ENCODE peak calls at places on chromosomes 5 and 9, in four cellular contexts. V is PC-9, E is fibroblast of villous mesenchyme, H is stomach. G is an unnamed sample.

GRCh38 chr5:56305001-56305400 is 71.9 kb upstream of the ANKRD55 start:
- DNase-seq in V (no peak), E (no peak), H (no peak), G (no peak)

GRCh38 chr9:97891736-97892135 is 30.6 kb downstream of the TRMO start:
- DNase-seq in V (no peak), E (no peak), H (no peak), G (no peak)

GRCh38 chr9:18881740-18882139 is 151.3 kb downstream of the SAXO1 start:
- DNase-seq in V (no peak), E (no peak), H (no peak), G (no peak)

GRCh38 chr5:122283592-122283991 is 28.4 kb upstream of the SNCAIP start:
- DNase-seq in V (no peak), E (no peak), H (no peak), G (no peak)

GRCh38 chr9:14561929-14562386 is 131.3 kb downstream of the ZDHHC21 start:
- DNase-seq in V (no peak), E (no peak), H (no peak), G (peak; percentile 73)

GRCh38 chr5:137703565-137703964 is 32.3 kb downstream of the KLHL3 start:
- DNase-seq in V (no peak), E (no peak), H (no peak), G (no peak)

GRCh38 chr5:148393390-148393741 is 9.6 kb downstream of the FBXO38 start:
- DNase-seq in V (no peak), E (no peak), H (no peak), G (no peak)

GRCh38 chr9:136722969-136723356 is 10.6 kb downstream of the DIPK1B start:
- DNase-seq in V (no peak), E (no peak), H (no peak), G (no peak)

GRCh38 chr5:54227109-54227508 is 83.3 kb downstream of the ARL15 start:
- DNase-seq in V (no peak), E (no peak), H (no peak), G (no peak)

GRCh38 chr9:31188496-31188895 is 1195.9 kb upstream of the ACO1 start:
- DNase-seq in V (no peak), E (no peak), H (no peak), G (no peak)

GRCh38 chr5:163917741-163918140 is 412.3 kb downstream of the MAT2B start:
- DNase-seq in V (no peak), E (peak; percentile 38), H (no peak), G (no peak)

GRCh38 chr5:87099246-87099914 is 168.3 kb upstream of the RASA1 start:
- DNase-seq in V (peak; percentile 23), E (no peak), H (no peak), G (no peak)

GRCh38 chr5:55997742-55998351 is 3.1 kb upstream of the IL6ST start:
- DNase-seq in V (no peak), E (peak; percentile 64), H (no peak), G (no peak)

GRCh38 chr9:15377625-15378252 is 44.9 kb upstream of the SNAPC3 start:
- DNase-seq in V (no peak), E (peak; percentile 28), H (no peak), G (no peak)

GRCh38 chr5:142072488-142072887 is 36.1 kb upstream of the NDFIP1 start:
- DNase-seq in V (no peak), E (no peak), H (no peak), G (no peak)

GRCh38 chr5:83209963-83210362 is 132.6 kb downstream of the XRCC4 start:
- DNase-seq in V (no peak), E (no peak), H (no peak), G (no peak)

GRCh38 chr5:100479079-100479688 is 56.0 kb upstream of the FAM174A start:
- DNase-seq in V (no peak), E (peak; percentile 6), H (no peak), G (peak; percentile 46)
- TF ChIP-seq CTCF in V (peak; percentile 64), E (peak; percentile 52), H (no peak), G (peak; percentile 65)

DNA sequence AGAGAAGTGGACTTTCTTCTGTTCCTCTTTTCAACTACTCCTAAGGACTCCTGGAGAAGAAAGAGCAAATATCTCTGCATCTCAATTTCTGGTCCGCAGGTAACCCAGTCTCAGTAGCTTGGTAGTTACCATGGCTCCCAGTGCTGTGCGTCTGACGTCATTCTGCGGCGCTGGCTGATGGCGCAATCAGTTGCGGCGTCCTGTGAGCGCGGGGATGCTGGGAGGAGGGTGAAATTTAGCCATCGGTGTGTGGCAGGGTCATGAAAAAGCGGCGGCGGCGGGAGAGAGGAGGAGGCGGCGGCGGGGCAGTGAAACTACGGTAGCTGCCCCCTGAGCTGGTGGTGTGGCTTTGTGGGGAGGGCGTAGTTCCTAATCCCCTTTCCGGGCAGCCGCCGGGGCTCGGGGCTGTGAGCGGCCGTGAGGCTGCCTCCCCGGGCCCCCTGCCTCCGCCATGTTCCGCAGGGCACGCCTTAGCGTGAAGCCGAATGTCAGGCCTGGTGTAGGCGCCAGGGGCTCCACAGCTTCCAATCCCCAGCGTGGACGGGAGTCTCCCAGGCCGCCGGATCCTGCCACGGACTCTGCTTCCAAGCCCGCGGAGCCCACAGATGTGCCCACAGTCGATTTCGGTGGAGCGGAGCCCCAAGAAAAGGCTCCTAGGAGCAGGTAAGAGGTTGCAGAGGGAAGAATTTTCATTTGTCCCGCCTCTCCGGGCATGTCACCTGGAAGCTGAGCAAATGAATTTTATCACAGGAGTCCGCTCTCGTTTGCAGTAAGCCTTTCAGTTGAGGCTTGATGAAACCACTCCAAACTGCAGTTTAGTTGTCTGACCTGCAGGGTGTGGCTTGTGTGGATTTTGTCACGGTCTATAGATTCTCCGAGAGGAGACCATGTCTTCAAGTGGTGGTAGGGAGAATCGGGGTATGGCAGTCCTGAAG is at the start of gene BDP1:
- DNase-seq in V (peak; percentile 93), E (peak; percentile 95), H (peak; percentile 98), G (peak; percentile 95)
- TF ChIP-seq CTCF in V (peak; percentile 45), E (peak; percentile 41), H (no peak), G (peak; percentile 44)

GRCh38 chr9:5778799-5779198 is 54.1 kb downstream of the ERMP1 start:
- DNase-seq in V (no peak), E (no peak), H (no peak), G (no peak)

GRCh38 chr9:5767968-5768932 is 64.7 kb downstream of the ERMP1 start:
- DNase-seq in V (no peak), E (peak; percentile 17), H (no peak), G (no peak)

DNA sequence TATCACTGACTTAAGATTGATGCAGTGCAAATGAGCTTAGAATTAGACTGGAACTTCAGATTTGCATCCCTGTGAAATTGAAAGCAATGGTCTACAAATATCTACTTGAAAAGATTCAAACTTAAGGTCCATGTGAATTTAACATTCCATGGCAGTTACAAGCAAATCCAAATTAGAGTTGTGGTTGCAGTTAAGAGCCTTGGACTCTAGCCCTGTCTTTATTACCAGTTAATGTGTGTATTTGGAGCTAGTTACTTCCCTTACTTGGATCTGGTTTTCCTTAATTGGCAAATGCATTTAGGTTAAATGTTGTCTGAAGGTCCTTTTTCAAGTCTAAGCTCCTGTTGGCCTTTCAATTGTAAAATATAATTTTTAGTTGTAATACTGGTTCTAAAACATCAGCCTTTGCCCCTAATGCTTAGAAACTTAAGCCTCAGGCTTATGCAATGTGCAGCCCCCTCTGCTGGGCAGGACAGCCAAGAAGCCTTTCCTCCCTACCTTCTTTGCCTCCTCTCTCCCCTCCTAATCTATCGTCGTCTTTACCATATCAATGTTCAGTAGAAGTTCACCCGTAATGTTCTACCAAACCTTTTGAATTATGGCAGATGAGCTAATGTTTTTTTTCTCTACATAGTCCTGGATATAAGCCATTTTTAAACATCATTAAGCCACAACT is 59.5 kb downstream of the ERMP1 start:
- DNase-seq in V (no peak), E (no peak), H (no peak), G (no peak)
- TF ChIP-seq CTCF in V (no peak), E (peak; percentile 25), H (no peak), G (no peak)

GRCh38 chr5:158754018-158754514 is 345.6 kb downstream of the EBF1 start:
- DNase-seq in V (no peak), E (peak; percentile 91), H (no peak), G (no peak)

GRCh38 chr5:158753354-158753753 is 346.4 kb downstream of the EBF1 start:
- DNase-seq in V (no peak), E (no peak), H (no peak), G (no peak)

GRCh38 chr5:158755221-158755620 is 344.5 kb downstream of the EBF1 start:
- DNase-seq in V (no peak), E (no peak), H (no peak), G (no peak)

GRCh38 chr5:158756873-158757272 is 342.8 kb downstream of the EBF1 start:
- DNase-seq in V (no peak), E (no peak), H (no peak), G (no peak)

DNA sequence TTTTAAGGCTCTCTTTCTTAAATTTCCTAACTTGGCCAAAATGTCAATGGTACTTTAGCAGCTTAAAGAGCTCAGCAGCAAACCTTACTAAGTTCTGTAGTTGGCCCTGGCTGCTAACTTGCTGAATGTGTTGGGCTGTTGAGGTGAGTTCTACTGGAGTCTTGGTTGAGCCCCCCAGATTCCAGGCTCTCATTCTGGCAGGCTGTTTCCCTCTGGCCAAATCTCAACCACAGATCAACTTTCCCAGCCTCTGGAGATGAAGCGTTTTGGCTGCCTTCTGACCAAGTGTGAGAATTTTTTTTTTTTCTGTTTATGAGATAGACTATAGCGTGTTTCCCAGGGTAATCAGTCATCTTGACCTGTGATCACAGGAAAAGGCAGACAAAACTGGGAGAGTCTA is 343.7 kb downstream of the EBF1 start:
- DNase-seq in V (no peak), E (peak; percentile 30), H (no peak), G (no peak)
- TF ChIP-seq CTCF in V (no peak), E (no peak), H (no peak), G (no peak)

DNA sequence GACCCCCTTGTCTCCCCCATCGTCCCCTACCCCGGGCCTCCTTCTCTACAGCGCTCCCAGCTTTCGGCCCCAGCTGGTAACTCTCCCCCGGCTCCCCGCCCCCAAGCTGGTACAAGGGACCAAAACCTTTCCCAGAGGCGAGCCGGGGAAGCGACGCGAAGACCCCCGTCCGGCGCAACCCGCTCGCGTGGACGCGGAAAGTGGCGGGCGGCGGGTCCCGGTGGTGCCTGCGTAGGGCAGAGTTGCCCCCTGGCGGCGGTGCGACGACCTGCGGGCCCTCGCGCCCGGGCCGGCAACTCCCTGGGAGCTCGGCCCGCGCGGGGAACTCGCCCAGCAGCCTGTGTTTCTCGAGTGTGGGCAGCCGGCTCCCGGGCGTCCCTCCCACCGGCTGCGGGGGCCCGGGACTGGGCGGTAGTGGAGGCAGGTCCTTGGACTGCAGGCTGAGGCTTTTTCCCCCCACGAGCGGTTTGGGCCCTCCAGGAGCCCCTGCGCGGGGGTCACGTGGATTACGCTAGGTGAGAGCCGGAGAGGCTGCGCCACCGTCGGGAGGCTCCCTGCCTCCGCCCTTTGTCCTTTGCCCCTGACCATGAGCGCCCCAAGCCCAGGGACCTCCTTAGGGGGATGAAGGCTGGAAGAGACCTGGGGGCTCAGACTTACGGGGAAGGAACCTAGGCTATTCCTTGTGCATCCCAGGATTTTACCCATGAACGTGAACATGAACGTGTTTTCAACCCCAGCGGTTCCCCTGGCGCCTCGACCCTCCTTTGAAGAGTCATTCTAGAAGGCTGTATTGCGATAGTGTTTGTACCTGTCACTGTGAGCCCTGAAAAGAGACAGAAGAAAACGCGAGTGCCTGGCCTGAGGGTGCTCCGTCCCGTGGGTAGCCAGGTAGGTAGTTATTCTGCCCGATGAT is 2.9 kb upstream of the FOXD1 start:
- DNase-seq in V (peak; percentile 73), E (peak; percentile 47), H (peak; percentile 69), G (peak; percentile 90)
- TF ChIP-seq CTCF in V (peak; percentile 84), E (peak; percentile 77), H (no peak), G (peak; percentile 87)

GRCh38 chr5:51347704-51348103 is 35.5 kb upstream of the ISL1 start:
- DNase-seq in V (no peak), E (no peak), H (no peak), G (no peak)
- TF ChIP-seq CTCF in V (peak; percentile 35), E (no peak), H (no peak), G (peak; percentile 19)

GRCh38 chr5:145811834-145812625 is 23.1 kb downstream of the PRELID2 start:
- DNase-seq in V (no peak), E (peak; percentile 53), H (no peak), G (no peak)
- TF ChIP-seq CTCF in V (no peak), E (peak; percentile 36), H (no peak), G (no peak)